ENCODE peak calls at places on chromosomes 12 and 14, in seven cellular contexts. X, O, C, R, N, L and Y are unnamed samples. For H3K4me1, the result is how much of the 10 kb centered on the place peaks cover.

GRCh38 chr14:96635850-96636249 is 133.7 kb downstream of the PAPOLA start:
- DNase-seq in N (no peak), R (no peak), O (no peak), C (no peak), X (no peak), L (no peak), Y (no peak)

GRCh38 chr14:23578560-23579310 is at the start of gene JPH4:
- DNase-seq in O (no peak), X (peak), L (no peak), R (no peak), C (peak), N (no peak), Y (no peak)

GRCh38 chr12:89098390-89099102 is 253.8 kb downstream of the DUSP6 start:
- DNase-seq in L (peak), C (peak), X (peak), R (no peak), N (peak), O (no peak), Y (peak)

GRCh38 chr12:119687879-119688278 is 19.9 kb downstream of the PRKAB1 start:
- DNase-seq in L (no peak), X (peak), C (no peak), N (no peak), O (no peak), R (no peak), Y (no peak)

GRCh38 chr14:63467440-63468072 is 75.6 kb downstream of the PPP2R5E start:
- DNase-seq in N (no peak), O (no peak), L (no peak), R (no peak), C (no peak), X (no peak), Y (no peak)

GRCh38 chr12:65808580-65808979 is 15.7 kb upstream of the HMGA2 start:
- DNase-seq in X (no peak), R (no peak), L (no peak), N (no peak), C (no peak), O (no peak), Y (no peak)

GRCh38 chr12:43711348-43711747 is 47.2 kb downstream of the PUS7L start:
- DNase-seq in L (no peak), O (no peak), N (no peak), X (no peak), C (no peak), R (no peak), Y (no peak)

GRCh38 chr12:94725375-94726168 is 75.2 kb upstream of the TMCC3 start:
- DNase-seq in O (no peak), C (peak), R (no peak), L (no peak), N (no peak), X (peak), Y (no peak)

GRCh38 chr12:95634622-95635621 is 83.6 kb upstream of the USP44 start:
- DNase-seq in R (no peak), L (peak), X (no peak), O (no peak), N (no peak), C (no peak), Y (no peak)

GRCh38 chr12:49098035-49098451 is 3.4 kb upstream of the DHH start:
- DNase-seq in C (peak), R (no peak), N (peak), X (peak), L (no peak), O (peak), Y (peak)

GRCh38 chr14:50321009-50321660 is 9.0 kb downstream of the DMAC2L start:
- DNase-seq in O (peak), R (no peak), X (peak), N (peak), C (peak), L (peak), Y (peak)

GRCh38 chr12:97535582-97535981 is 73.0 kb downstream of the RMST start:
- DNase-seq in N (no peak), L (no peak), X (no peak), R (no peak), O (no peak), C (no peak), Y (no peak)

GRCh38 chr12:76310110-76310509 is 38.1 kb downstream of the BBS10 start:
- DNase-seq in L (no peak), X (no peak), N (no peak), O (no peak), C (no peak), R (no peak), Y (no peak)

GRCh38 chr12:95497031-95497430 is 23.1 kb downstream of the METAP2 start:
- DNase-seq in N (no peak), R (no peak), O (no peak), X (no peak), L (no peak), C (no peak), Y (no peak)

GRCh38 chr12:103571286-103571685 is 15.8 kb upstream of the STAB2 start:
- DNase-seq in X (peak), C (peak), N (no peak), R (no peak), L (no peak), O (no peak), Y (peak)

GRCh38 chr12:111469406-111469805 is 63.7 kb downstream of the SH2B3 start:
- DNase-seq in O (no peak), X (no peak), R (no peak), L (no peak), N (no peak), C (no peak), Y (no peak)

GRCh38 chr14:25953532-25954144 is 644.2 kb downstream of the NOVA1 start:
- DNase-seq in O (peak), R (peak), L (no peak), N (no peak), X (no peak), C (no peak), Y (peak)

GRCh38 chr12:92394895-92395294 is 249.2 kb upstream of the BTG1 start:
- DNase-seq in N (no peak), O (no peak), R (no peak), C (no peak), L (no peak), X (no peak), Y (no peak)

GRCh38 chr14:91303091-91303923 is 58.8 kb upstream of the GPR68 start:
- DNase-seq in O (no peak), X (peak), L (no peak), C (peak), R (no peak), N (peak), Y (peak)

GRCh38 chr12:38153737-38154061 is 162.9 kb upstream of the ALG10B start:
- DNase-seq in L (no peak), X (no peak), N (no peak), C (no peak), O (no peak), R (no peak), Y (no peak)

GRCh38 chr12:120529641-120530314 is 820 bp upstream of the COQ5 start:
- DNase-seq in X (peak), C (peak), R (no peak), O (no peak), L (no peak), N (peak), Y (peak)

GRCh38 chr12:75820848-75821578 is 210.6 kb downstream of the PHLDA1 start:
- DNase-seq in X (no peak), R (no peak), N (no peak), C (no peak), O (peak), L (no peak), Y (peak)

GRCh38 chr12:55700255-55701018 is 7.3 kb downstream of the ITGA7 start:
- DNase-seq in N (no peak), C (no peak), X (no peak), R (no peak), L (no peak), O (no peak), Y (no peak)

GRCh38 chr14:35420036-35420811 is 15.7 kb upstream of the NFKBIA start:
- DNase-seq in X (no peak), L (no peak), N (no peak), O (no peak), C (no peak), R (no peak), Y (no peak)

GRCh38 chr14:25698111-25698510 is 648.2 kb upstream of the STXBP6 start:
- DNase-seq in O (no peak), C (no peak), N (no peak), L (no peak), R (no peak), X (no peak), Y (no peak)

GRCh38 chr14:32728526-32728925 is 210.2 kb upstream of the NPAS3 start:
- DNase-seq in L (no peak), O (no peak), N (no peak), R (no peak), X (no peak), C (no peak), Y (no peak)

GRCh38 chr12:124761876-124762275 is 101.8 kb downstream of the SCARB1 start:
- DNase-seq in N (no peak), O (no peak), X (no peak), R (no peak), L (no peak), C (no peak), Y (no peak)

GRCh38 chr14:104390221-104390931 is 189.2 kb upstream of the C14orf180 start:
- DNase-seq in L (no peak), O (no peak), N (no peak), X (no peak), C (no peak), R (no peak), Y (no peak)
- H3K4me1 ChIP-seq in L (under half), O (under half), N (under half), X (under half), C (under half), R (under half), Y (under half)

DNA sequence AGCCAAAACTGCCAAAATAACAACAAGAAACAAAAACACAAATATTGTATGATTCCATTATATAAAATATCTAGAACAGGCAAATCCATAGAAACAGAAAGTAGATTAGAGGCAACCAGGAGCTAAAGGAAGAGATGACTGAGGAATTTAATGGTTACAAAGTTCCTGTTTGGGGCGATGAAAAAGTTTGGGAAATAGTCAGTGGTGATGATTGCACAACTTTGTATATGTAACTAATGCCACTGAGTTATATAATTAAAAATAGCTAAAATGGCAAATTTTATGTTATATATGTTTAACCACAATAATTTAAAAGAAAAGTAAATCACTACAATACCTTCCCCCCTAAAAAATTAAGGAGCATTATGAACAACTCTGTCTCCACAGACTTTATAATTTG is 24.5 kb downstream of the GNPTAB start:
- DNase-seq in R (no peak), C (no peak), L (no peak), N (no peak), X (no peak), O (no peak), Y (no peak)
- H3K4me1 ChIP-seq in R (under half), C (under half), L (under half), N (under half), X (under half), O (under half), Y (under half)

GRCh38 chr14:39174560-39175444 is at the start of gene PNN:
- DNase-seq in C (peak), N (peak), X (peak), L (peak), O (peak), R (peak), Y (peak)
- H3K4me1 ChIP-seq in C (under half), N (under half), X (under half), L (under half), O (under half), R (under half), Y (under half)

GRCh38 chr12:13368431-13368830 is 171.9 kb downstream of the EMP1 start:
- DNase-seq in R (no peak), L (no peak), N (no peak), C (no peak), X (peak), O (no peak), Y (no peak)
- H3K4me1 ChIP-seq in R (under half), L (under half), N (under half), C (half or more), X (under half), O (under half), Y (under half)